ENCODE peak calls at places on chromosomes 5 and 9, in nine cellular contexts. A, U, L, H, F, X, D, J and B are unnamed samples.
A peak's percentile ranks its signal among the peaks of the same experiment; 100 is the strongest.

GRCh38 chr9:115202960-115203751 is 85.2 kb upstream of the TNC start:
- DNase-seq in A (no peak), U (no peak), L (no peak), H (peak; percentile 89), F (no peak), X (no peak), D (peak; percentile 38), J (no peak), B (peak; percentile 92)

GRCh38 chr5:112634796-112635195 is 102.9 kb upstream of the APC start:
- DNase-seq in A (no peak), U (no peak), L (no peak), H (no peak), F (no peak), X (no peak), D (no peak), J (no peak), B (no peak)

GRCh38 chr5:83453937-83454336 is 17.6 kb upstream of the VCAN start:
- DNase-seq in A (no peak), U (no peak), L (no peak), H (no peak), F (no peak), X (no peak), D (no peak), J (no peak), B (no peak)

GRCh38 chr5:147098233-147098790 is 136.5 kb upstream of the STK32A start:
- DNase-seq in A (peak; percentile 52), U (peak; percentile 69), L (no peak), H (peak; percentile 4), F (no peak), X (no peak), D (peak; percentile 66), J (peak; percentile 10), B (peak; percentile 54)

GRCh38 chr5:38540348-38540747 is 16.1 kb downstream of the LIFR start:
- DNase-seq in A (peak; percentile 48), U (peak; percentile 75), L (no peak), H (no peak), F (no peak), X (peak; percentile 63), D (no peak), J (no peak), B (no peak)

GRCh38 chr5:148708854-148709253 is 54.5 kb upstream of the HTR4 start:
- DNase-seq in A (no peak), U (no peak), L (no peak), H (no peak), F (no peak), X (no peak), D (no peak), J (no peak), B (no peak)

GRCh38 chr5:63962345-63962744 is at the start of gene HTR1A:
- DNase-seq in A (no peak), U (no peak), L (no peak), H (no peak), F (no peak), X (no peak), D (no peak), J (no peak), B (no peak)

GRCh38 chr5:139848508-139849100 is 53.0 kb downstream of the PSD2 start:
- DNase-seq in A (no peak), U (no peak), L (peak; percentile 70), H (no peak), F (peak; percentile 7), X (peak; percentile 46), D (no peak), J (no peak), B (no peak)

GRCh38 chr5:102309586-102309985 is 13.5 kb upstream of the SLCO4C1 start:
- DNase-seq in A (no peak), U (no peak), L (no peak), H (no peak), F (no peak), X (no peak), D (no peak), J (no peak), B (no peak)

GRCh38 chr9:84315278-84315877 is 25.2 kb downstream of the SLC28A3 start:
- DNase-seq in A (peak; percentile 56), U (peak; percentile 53), L (peak; percentile 69), H (no peak), F (no peak), X (peak; percentile 37), D (peak; percentile 65), J (peak; percentile 45), B (peak; percentile 68)

GRCh38 chr5:150075806-150076205 is 10.5 kb downstream of the CSF1R start:
- DNase-seq in A (no peak), U (no peak), L (no peak), H (no peak), F (no peak), X (no peak), D (no peak), J (no peak), B (no peak)

GRCh38 chr5:107873877-107874276 is 203.1 kb upstream of the EFNA5 start:
- DNase-seq in A (no peak), U (no peak), L (no peak), H (no peak), F (no peak), X (no peak), D (no peak), J (no peak), B (no peak)

GRCh38 chr9:90016272-90016671 is 411.5 kb downstream of the GADD45G start:
- DNase-seq in A (no peak), U (no peak), L (no peak), H (no peak), F (no peak), X (no peak), D (no peak), J (no peak), B (no peak)

GRCh38 chr9:135183538-135184153 is 96.2 kb downstream of the OLFM1 start:
- DNase-seq in A (no peak), U (no peak), L (no peak), H (no peak), F (no peak), X (no peak), D (no peak), J (no peak), B (no peak)

GRCh38 chr5:111551569-111552275 is 39.4 kb upstream of the STARD4 start:
- DNase-seq in A (no peak), U (no peak), L (no peak), H (no peak), F (no peak), X (no peak), D (peak; percentile 40), J (no peak), B (no peak)

GRCh38 chr5:17614872-17615605 is 4.8 kb downstream of the TAF11L12 start:
- DNase-seq in A (no peak), U (no peak), L (no peak), H (no peak), F (no peak), X (no peak), D (no peak), J (no peak), B (no peak)

GRCh38 chr9:77729177-77729576 is 81.1 kb upstream of the GNA14 start:
- DNase-seq in A (no peak), U (no peak), L (no peak), H (no peak), F (no peak), X (no peak), D (no peak), J (no peak), B (no peak)

GRCh38 chr5:132090107-132090506 is 16.5 kb downstream of the CSF2 start:
- DNase-seq in A (no peak), U (no peak), L (no peak), H (peak; percentile 58), F (no peak), X (no peak), D (peak; percentile 96), J (peak; percentile 66), B (peak; percentile 78)

GRCh38 chr5:140321796-140322195 is 18.9 kb upstream of the PFDN1 start:
- DNase-seq in A (no peak), U (peak; percentile 37), L (no peak), H (no peak), F (no peak), X (peak; percentile 52), D (no peak), J (no peak), B (no peak)

GRCh38 chr5:133796186-133796585 is 172.2 kb downstream of the C5orf15 start:
- DNase-seq in A (no peak), U (no peak), L (no peak), H (no peak), F (no peak), X (no peak), D (no peak), J (no peak), B (no peak)

GRCh38 chr5:178796165-178796945 is 63.4 kb upstream of the ZNF354B start:
- DNase-seq in A (no peak), U (no peak), L (no peak), H (no peak), F (no peak), X (no peak), D (no peak), J (no peak), B (no peak)

GRCh38 chr9:126613656-126614055 is at the start of gene LMX1B:
- DNase-seq in A (peak; percentile 67), U (no peak), L (no peak), H (no peak), F (no peak), X (peak; percentile 67), D (no peak), J (peak; percentile 64), B (peak; percentile 32)

GRCh38 chr9:127612993-127613954 is 1.2 kb downstream of the STXBP1 start:
- DNase-seq in A (peak; percentile 52), U (peak; percentile 68), L (peak; percentile 86), H (no peak), F (no peak), X (peak; percentile 78), D (no peak), J (peak; percentile 53), B (peak; percentile 71)

GRCh38 chr9:92975452-92975770 is 28.1 kb downstream of the FGD3 start:
- DNase-seq in A (no peak), U (no peak), L (no peak), H (no peak), F (no peak), X (no peak), D (no peak), J (no peak), B (no peak)

GRCh38 chr9:33458444-33458843 is 11.1 kb upstream of the AQP3 start:
- DNase-seq in A (no peak), U (no peak), L (no peak), H (no peak), F (peak; percentile 36), X (no peak), D (peak; percentile 63), J (peak; percentile 30), B (peak; percentile 51)

GRCh38 chr5:97980291-97980690 is 793.2 kb upstream of the RGMB start:
- DNase-seq in A (no peak), U (no peak), L (no peak), H (no peak), F (no peak), X (no peak), D (no peak), J (no peak), B (no peak)

GRCh38 chr5:126369995-126370731 is 53.0 kb upstream of the GRAMD2B start:
- DNase-seq in A (peak; percentile 20), U (no peak), L (no peak), H (no peak), F (no peak), X (no peak), D (peak; percentile 88), J (no peak), B (no peak)

GRCh38 chr5:72109625-72110024 is 2.4 kb downstream of the MAP1B start:
- DNase-seq in A (peak; percentile 23), U (peak; percentile 61), L (no peak), H (no peak), F (no peak), X (no peak), D (no peak), J (peak; percentile 15), B (no peak)

GRCh38 chr5:128513816-128514215 is 24.2 kb downstream of the FBN2 start:
- DNase-seq in A (peak; percentile 58), U (no peak), L (no peak), H (no peak), F (no peak), X (no peak), D (no peak), J (no peak), B (peak; percentile 35)

GRCh38 chr5:136006767-136007251 is 22.0 kb upstream of the TGFBI start:
- DNase-seq in A (no peak), U (no peak), L (no peak), H (peak; percentile 60), F (no peak), X (no peak), D (peak; percentile 85), J (no peak), B (no peak)

GRCh38 chr5:134106991-134107701 is 7.3 kb upstream of the TCF7 start:
- DNase-seq in A (no peak), U (no peak), L (no peak), H (no peak), F (no peak), X (no peak), D (no peak), J (no peak), B (no peak)